ENCODE peak calls at places on chromosomes 16 and 17, in five cellular contexts. One of them, this sample, is unnamed.

GRCh38 chr17:81868674-81869220 is 2.4 kb downstream of the ARHGDIA start:
- DNase-seq in activated CD8-positive, alpha-beta T cell treated with anti-CD3 and anti-CD28 coated beads for 36 hours: peak; percentile 38
- DNase-seq in activated T-helper 9 cell treated with anti-CD3 and anti-CD28 coated beads, Interleukin-2, amount 50 U/mL, for 16 hours: no peak
- DNase-seq in ACHN: peak; percentile 51
- DNase-seq in fibroblast of villous mesenchyme: peak; percentile 91
- DNase-seq in this sample: peak; percentile 63

GRCh38 chr17:69066482-69066881 is 5.8 kb upstream of the ABCA9 start:
- DNase-seq in activated CD8-positive, alpha-beta T cell treated with anti-CD3 and anti-CD28 coated beads for 36 hours: no peak
- DNase-seq in activated T-helper 9 cell treated with anti-CD3 and anti-CD28 coated beads, Interleukin-2, amount 50 U/mL, for 16 hours: no peak
- DNase-seq in fibroblast of villous mesenchyme: no peak
- DNase-seq in ACHN: no peak
- DNase-seq in this sample: no peak

GRCh38 chr16:75424096-75424762 is 9.1 kb downstream of the CFDP1 start:
- DNase-seq in activated CD8-positive, alpha-beta T cell treated with anti-CD3 and anti-CD28 coated beads for 36 hours: no peak
- DNase-seq in ACHN: peak; percentile 35
- DNase-seq in activated T-helper 9 cell treated with anti-CD3 and anti-CD28 coated beads, Interleukin-2, amount 50 U/mL, for 16 hours: no peak
- DNase-seq in fibroblast of villous mesenchyme: peak; percentile 23
- DNase-seq in this sample: peak; percentile 20

GRCh38 chr17:76034433-76035185 is 7.5 kb upstream of the EVPL start:
- DNase-seq in activated CD8-positive, alpha-beta T cell treated with anti-CD3 and anti-CD28 coated beads for 36 hours: no peak
- DNase-seq in fibroblast of villous mesenchyme: no peak
- DNase-seq in activated T-helper 9 cell treated with anti-CD3 and anti-CD28 coated beads, Interleukin-2, amount 50 U/mL, for 16 hours: no peak
- DNase-seq in ACHN: no peak
- DNase-seq in this sample: no peak

GRCh38 chr17:27597783-27598320 is 33.1 kb upstream of the LGALS9 start:
- DNase-seq in ACHN: no peak
- DNase-seq in activated T-helper 9 cell treated with anti-CD3 and anti-CD28 coated beads, Interleukin-2, amount 50 U/mL, for 16 hours: no peak
- DNase-seq in activated CD8-positive, alpha-beta T cell treated with anti-CD3 and anti-CD28 coated beads for 36 hours: no peak
- DNase-seq in fibroblast of villous mesenchyme: no peak
- DNase-seq in this sample: no peak

GRCh38 chr17:14791221-14791620 is 473.9 kb downstream of the PMP22 start:
- DNase-seq in activated T-helper 9 cell treated with anti-CD3 and anti-CD28 coated beads, Interleukin-2, amount 50 U/mL, for 16 hours: no peak
- DNase-seq in ACHN: no peak
- DNase-seq in activated CD8-positive, alpha-beta T cell treated with anti-CD3 and anti-CD28 coated beads for 36 hours: no peak
- DNase-seq in fibroblast of villous mesenchyme: no peak
- DNase-seq in this sample: no peak

GRCh38 chr16:47065766-47066688 is 77.7 kb downstream of the NETO2 start:
- DNase-seq in activated T-helper 9 cell treated with anti-CD3 and anti-CD28 coated beads, Interleukin-2, amount 50 U/mL, for 16 hours: no peak
- DNase-seq in activated CD8-positive, alpha-beta T cell treated with anti-CD3 and anti-CD28 coated beads for 36 hours: no peak
- DNase-seq in fibroblast of villous mesenchyme: no peak
- DNase-seq in ACHN: no peak
- DNase-seq in this sample: no peak

GRCh38 chr17:20771104-20771503 is 191.6 kb downstream of the CDRT15L2 start:
- DNase-seq in activated T-helper 9 cell treated with anti-CD3 and anti-CD28 coated beads, Interleukin-2, amount 50 U/mL, for 16 hours: no peak
- DNase-seq in fibroblast of villous mesenchyme: no peak
- DNase-seq in ACHN: no peak
- DNase-seq in activated CD8-positive, alpha-beta T cell treated with anti-CD3 and anti-CD28 coated beads for 36 hours: no peak
- DNase-seq in this sample: no peak

GRCh38 chr17:6052926-6053325 is 17.3 kb upstream of the WSCD1 start:
- DNase-seq in ACHN: no peak
- DNase-seq in activated CD8-positive, alpha-beta T cell treated with anti-CD3 and anti-CD28 coated beads for 36 hours: no peak
- DNase-seq in fibroblast of villous mesenchyme: no peak
- DNase-seq in activated T-helper 9 cell treated with anti-CD3 and anti-CD28 coated beads, Interleukin-2, amount 50 U/mL, for 16 hours: no peak
- DNase-seq in this sample: peak; percentile 23

GRCh38 chr16:57897053-57897784 is 73.7 kb downstream of the CNGB1 start:
- DNase-seq in activated CD8-positive, alpha-beta T cell treated with anti-CD3 and anti-CD28 coated beads for 36 hours: no peak
- DNase-seq in activated T-helper 9 cell treated with anti-CD3 and anti-CD28 coated beads, Interleukin-2, amount 50 U/mL, for 16 hours: no peak
- DNase-seq in fibroblast of villous mesenchyme: no peak
- DNase-seq in ACHN: no peak
- DNase-seq in this sample: no peak

GRCh38 chr17:72219824-72220473 is 99.1 kb downstream of the SOX9 start:
- DNase-seq in activated T-helper 9 cell treated with anti-CD3 and anti-CD28 coated beads, Interleukin-2, amount 50 U/mL, for 16 hours: no peak
- DNase-seq in fibroblast of villous mesenchyme: no peak
- DNase-seq in ACHN: no peak
- DNase-seq in activated CD8-positive, alpha-beta T cell treated with anti-CD3 and anti-CD28 coated beads for 36 hours: no peak
- DNase-seq in this sample: no peak

GRCh38 chr17:13025687-13026086 is 7.9 kb upstream of the ELAC2 start:
- DNase-seq in ACHN: no peak
- DNase-seq in activated CD8-positive, alpha-beta T cell treated with anti-CD3 and anti-CD28 coated beads for 36 hours: no peak
- DNase-seq in fibroblast of villous mesenchyme: no peak
- DNase-seq in activated T-helper 9 cell treated with anti-CD3 and anti-CD28 coated beads, Interleukin-2, amount 50 U/mL, for 16 hours: no peak
- DNase-seq in this sample: no peak

GRCh38 chr16:74107795-74108610 is 188.6 kb upstream of the PSMD7 start:
- DNase-seq in activated T-helper 9 cell treated with anti-CD3 and anti-CD28 coated beads, Interleukin-2, amount 50 U/mL, for 16 hours: peak; percentile 1
- DNase-seq in ACHN: peak; percentile 71
- DNase-seq in fibroblast of villous mesenchyme: peak; percentile 20
- DNase-seq in activated CD8-positive, alpha-beta T cell treated with anti-CD3 and anti-CD28 coated beads for 36 hours: peak; percentile 59
- DNase-seq in this sample: no peak

GRCh38 chr17:73743802-73744201 is 99.6 kb upstream of the SDK2 start:
- DNase-seq in fibroblast of villous mesenchyme: no peak
- DNase-seq in activated T-helper 9 cell treated with anti-CD3 and anti-CD28 coated beads, Interleukin-2, amount 50 U/mL, for 16 hours: no peak
- DNase-seq in ACHN: no peak
- DNase-seq in activated CD8-positive, alpha-beta T cell treated with anti-CD3 and anti-CD28 coated beads for 36 hours: no peak
- DNase-seq in this sample: no peak

GRCh38 chr16:58433569-58433951 is 41.3 kb downstream of the GINS3 start:
- DNase-seq in fibroblast of villous mesenchyme: no peak
- DNase-seq in activated CD8-positive, alpha-beta T cell treated with anti-CD3 and anti-CD28 coated beads for 36 hours: no peak
- DNase-seq in ACHN: no peak
- DNase-seq in activated T-helper 9 cell treated with anti-CD3 and anti-CD28 coated beads, Interleukin-2, amount 50 U/mL, for 16 hours: no peak
- DNase-seq in this sample: no peak

GRCh38 chr16:87324411-87325275 is 7.5 kb upstream of the C16orf95 start:
- DNase-seq in ACHN: peak; percentile 46
- DNase-seq in fibroblast of villous mesenchyme: peak; percentile 37
- DNase-seq in activated T-helper 9 cell treated with anti-CD3 and anti-CD28 coated beads, Interleukin-2, amount 50 U/mL, for 16 hours: peak; percentile 15
- DNase-seq in activated CD8-positive, alpha-beta T cell treated with anti-CD3 and anti-CD28 coated beads for 36 hours: peak; percentile 52
- DNase-seq in this sample: no peak

GRCh38 chr17:77496401-77496801 is 355.6 kb downstream of the SEC14L1 start:
- DNase-seq in activated T-helper 9 cell treated with anti-CD3 and anti-CD28 coated beads, Interleukin-2, amount 50 U/mL, for 16 hours: no peak
- DNase-seq in ACHN: no peak
- DNase-seq in fibroblast of villous mesenchyme: no peak
- DNase-seq in activated CD8-positive, alpha-beta T cell treated with anti-CD3 and anti-CD28 coated beads for 36 hours: peak; percentile 1
- DNase-seq in this sample: no peak

GRCh38 chr17:49691677-49692191 is 13.8 kb upstream of the SPOP start:
- DNase-seq in activated T-helper 9 cell treated with anti-CD3 and anti-CD28 coated beads, Interleukin-2, amount 50 U/mL, for 16 hours: no peak
- DNase-seq in activated CD8-positive, alpha-beta T cell treated with anti-CD3 and anti-CD28 coated beads for 36 hours: no peak
- DNase-seq in fibroblast of villous mesenchyme: no peak
- DNase-seq in ACHN: no peak
- DNase-seq in this sample: no peak

GRCh38 chr17:72362466-72363335 is 241.9 kb downstream of the SOX9 start:
- DNase-seq in activated T-helper 9 cell treated with anti-CD3 and anti-CD28 coated beads, Interleukin-2, amount 50 U/mL, for 16 hours: no peak
- DNase-seq in activated CD8-positive, alpha-beta T cell treated with anti-CD3 and anti-CD28 coated beads for 36 hours: no peak
- DNase-seq in fibroblast of villous mesenchyme: peak; percentile 61
- DNase-seq in ACHN: no peak
- DNase-seq in this sample: peak; percentile 89

GRCh38 chr17:78838574-78839005 is 2.0 kb downstream of the USP36 start:
- DNase-seq in fibroblast of villous mesenchyme: no peak
- DNase-seq in activated T-helper 9 cell treated with anti-CD3 and anti-CD28 coated beads, Interleukin-2, amount 50 U/mL, for 16 hours: no peak
- DNase-seq in ACHN: no peak
- DNase-seq in activated CD8-positive, alpha-beta T cell treated with anti-CD3 and anti-CD28 coated beads for 36 hours: no peak
- DNase-seq in this sample: peak; percentile 12

GRCh38 chr17:7889166-7889584 is 586 bp downstream of the CHD3 start:
- DNase-seq in ACHN: peak; percentile 94
- DNase-seq in activated T-helper 9 cell treated with anti-CD3 and anti-CD28 coated beads, Interleukin-2, amount 50 U/mL, for 16 hours: no peak
- DNase-seq in fibroblast of villous mesenchyme: peak; percentile 96
- DNase-seq in activated CD8-positive, alpha-beta T cell treated with anti-CD3 and anti-CD28 coated beads for 36 hours: peak; percentile 62
- DNase-seq in this sample: peak; percentile 48

GRCh38 chr17:66952681-66953638 is 11.5 kb upstream of the CACNG4 start:
- DNase-seq in activated CD8-positive, alpha-beta T cell treated with anti-CD3 and anti-CD28 coated beads for 36 hours: no peak
- DNase-seq in activated T-helper 9 cell treated with anti-CD3 and anti-CD28 coated beads, Interleukin-2, amount 50 U/mL, for 16 hours: no peak
- DNase-seq in ACHN: peak; percentile 8
- DNase-seq in fibroblast of villous mesenchyme: no peak
- DNase-seq in this sample: no peak

GRCh38 chr17:48486557-48486956 is 44.3 kb downstream of the HOXB1 start:
- DNase-seq in ACHN: peak; percentile 98
- DNase-seq in activated CD8-positive, alpha-beta T cell treated with anti-CD3 and anti-CD28 coated beads for 36 hours: no peak
- DNase-seq in fibroblast of villous mesenchyme: peak; percentile 92
- DNase-seq in activated T-helper 9 cell treated with anti-CD3 and anti-CD28 coated beads, Interleukin-2, amount 50 U/mL, for 16 hours: no peak
- DNase-seq in this sample: peak; percentile 92